ENCODE peak calls at places on chromosomes 11 and 22, in nine cellular contexts. One of them, this sample, is unnamed. For H3K27me3, the result is how much of the 10 kb centered on the place peaks cover.

GRCh38 chr22:26016916-26017315 is 152.3 kb upstream of the SEZ6L start:
- DNase-seq in brain microvascular endothelial cell: no peak
- DNase-seq in dorsolateral prefrontal cortex: no peak
- DNase-seq in H7: no peak
- DNase-seq in gastrocnemius medialis: no peak
- DNase-seq in heart right ventricle: no peak
- DNase-seq in colonic mucosa: no peak
- DNase-seq in CD4-positive, CD25-positive, alpha-beta regulatory T cell: no peak
- DNase-seq in HCT116: no peak
- DNase-seq in this sample: no peak

GRCh38 chr11:115724709-115725108 is 220.5 kb upstream of the CADM1 start:
- DNase-seq in CD4-positive, CD25-positive, alpha-beta regulatory T cell: no peak
- DNase-seq in colonic mucosa: no peak
- DNase-seq in gastrocnemius medialis: no peak
- DNase-seq in HCT116: no peak
- DNase-seq in brain microvascular endothelial cell: no peak
- DNase-seq in dorsolateral prefrontal cortex: no peak
- DNase-seq in H7: no peak
- DNase-seq in heart right ventricle: no peak
- DNase-seq in this sample: no peak

GRCh38 chr22:31122532-31123291 is at the start of gene INPP5J:
- DNase-seq in H7: peak
- DNase-seq in HCT116: peak
- DNase-seq in dorsolateral prefrontal cortex: no peak
- DNase-seq in brain microvascular endothelial cell: peak
- DNase-seq in CD4-positive, CD25-positive, alpha-beta regulatory T cell: no peak
- DNase-seq in colonic mucosa: peak
- DNase-seq in heart right ventricle: peak
- DNase-seq in gastrocnemius medialis: no peak
- DNase-seq in this sample: peak

GRCh38 chr11:105296806-105297205 is 157.2 kb upstream of the CARD18 start:
- DNase-seq in heart right ventricle: no peak
- DNase-seq in HCT116: no peak
- DNase-seq in CD4-positive, CD25-positive, alpha-beta regulatory T cell: no peak
- DNase-seq in gastrocnemius medialis: no peak
- DNase-seq in colonic mucosa: no peak
- DNase-seq in brain microvascular endothelial cell: no peak
- DNase-seq in dorsolateral prefrontal cortex: no peak
- DNase-seq in H7: no peak
- DNase-seq in this sample: no peak

GRCh38 chr11:60367009-60367408 is 11.3 kb upstream of the MS4A7 start:
- DNase-seq in gastrocnemius medialis: no peak
- DNase-seq in brain microvascular endothelial cell: no peak
- DNase-seq in colonic mucosa: no peak
- DNase-seq in HCT116: no peak
- DNase-seq in dorsolateral prefrontal cortex: no peak
- DNase-seq in heart right ventricle: no peak
- DNase-seq in CD4-positive, CD25-positive, alpha-beta regulatory T cell: no peak
- DNase-seq in H7: peak
- DNase-seq in this sample: no peak

GRCh38 chr22:32120603-32121002 is 38.5 kb downstream of the C22orf42 start:
- DNase-seq in gastrocnemius medialis: no peak
- DNase-seq in dorsolateral prefrontal cortex: no peak
- DNase-seq in CD4-positive, CD25-positive, alpha-beta regulatory T cell: no peak
- DNase-seq in H7: no peak
- DNase-seq in HCT116: no peak
- DNase-seq in brain microvascular endothelial cell: no peak
- DNase-seq in heart right ventricle: no peak
- DNase-seq in colonic mucosa: no peak
- DNase-seq in this sample: no peak

GRCh38 chr11:13924801-13925327 is 37.7 kb upstream of the SPON1 start:
- DNase-seq in colonic mucosa: no peak
- DNase-seq in H7: no peak
- DNase-seq in gastrocnemius medialis: no peak
- DNase-seq in heart right ventricle: no peak
- DNase-seq in HCT116: no peak
- DNase-seq in CD4-positive, CD25-positive, alpha-beta regulatory T cell: no peak
- DNase-seq in dorsolateral prefrontal cortex: no peak
- DNase-seq in brain microvascular endothelial cell: no peak
- DNase-seq in this sample: no peak

GRCh38 chr11:3962406-3962840 is 107.0 kb downstream of the STIM1 start:
- DNase-seq in brain microvascular endothelial cell: peak
- DNase-seq in heart right ventricle: no peak
- DNase-seq in dorsolateral prefrontal cortex: no peak
- DNase-seq in HCT116: no peak
- DNase-seq in gastrocnemius medialis: no peak
- DNase-seq in CD4-positive, CD25-positive, alpha-beta regulatory T cell: no peak
- DNase-seq in colonic mucosa: no peak
- DNase-seq in H7: no peak
- DNase-seq in this sample: no peak

GRCh38 chr11:37264060-37264459 is 666.0 kb upstream of the RAG2 start:
- DNase-seq in CD4-positive, CD25-positive, alpha-beta regulatory T cell: no peak
- DNase-seq in heart right ventricle: no peak
- DNase-seq in colonic mucosa: no peak
- DNase-seq in HCT116: no peak
- DNase-seq in H7: no peak
- DNase-seq in brain microvascular endothelial cell: no peak
- DNase-seq in gastrocnemius medialis: no peak
- DNase-seq in dorsolateral prefrontal cortex: no peak
- DNase-seq in this sample: no peak

GRCh38 chr11:118201966-118202365 is 22.8 kb downstream of the JAML start:
- DNase-seq in brain microvascular endothelial cell: no peak
- DNase-seq in colonic mucosa: no peak
- DNase-seq in dorsolateral prefrontal cortex: no peak
- DNase-seq in gastrocnemius medialis: no peak
- DNase-seq in CD4-positive, CD25-positive, alpha-beta regulatory T cell: no peak
- DNase-seq in heart right ventricle: no peak
- DNase-seq in H7: no peak
- DNase-seq in HCT116: no peak
- DNase-seq in this sample: no peak

GRCh38 chr22:20566420-20567260 is 59.2 kb downstream of the MED15 start:
- DNase-seq in heart right ventricle: no peak
- DNase-seq in HCT116: no peak
- DNase-seq in dorsolateral prefrontal cortex: no peak
- DNase-seq in CD4-positive, CD25-positive, alpha-beta regulatory T cell: peak
- DNase-seq in H7: no peak
- DNase-seq in brain microvascular endothelial cell: no peak
- DNase-seq in colonic mucosa: no peak
- DNase-seq in gastrocnemius medialis: no peak
- DNase-seq in this sample: peak

GRCh38 chr11:32792111-32792947 is 2.1 kb downstream of the CCDC73 start:
- DNase-seq in CD4-positive, CD25-positive, alpha-beta regulatory T cell: peak
- DNase-seq in dorsolateral prefrontal cortex: no peak
- DNase-seq in colonic mucosa: no peak
- DNase-seq in gastrocnemius medialis: no peak
- DNase-seq in H7: peak
- DNase-seq in HCT116: peak
- DNase-seq in heart right ventricle: no peak
- DNase-seq in brain microvascular endothelial cell: no peak
- DNase-seq in this sample: no peak

GRCh38 chr11:102599642-102600261 is 25.4 kb downstream of the MMP20 start:
- DNase-seq in CD4-positive, CD25-positive, alpha-beta regulatory T cell: no peak
- DNase-seq in gastrocnemius medialis: no peak
- DNase-seq in dorsolateral prefrontal cortex: no peak
- DNase-seq in H7: no peak
- DNase-seq in HCT116: peak
- DNase-seq in brain microvascular endothelial cell: peak
- DNase-seq in heart right ventricle: no peak
- DNase-seq in colonic mucosa: no peak
- DNase-seq in this sample: no peak

GRCh38 chr11:130212431-130212961 is 52.9 kb downstream of the ST14 start:
- DNase-seq in CD4-positive, CD25-positive, alpha-beta regulatory T cell: no peak
- DNase-seq in brain microvascular endothelial cell: no peak
- DNase-seq in gastrocnemius medialis: no peak
- DNase-seq in dorsolateral prefrontal cortex: peak
- DNase-seq in colonic mucosa: peak
- DNase-seq in heart right ventricle: no peak
- DNase-seq in H7: peak
- DNase-seq in HCT116: no peak
- DNase-seq in this sample: no peak

GRCh38 chr22:46432164-46433068 is 96.9 kb downstream of the TRMU start:
- DNase-seq in heart right ventricle: no peak
- DNase-seq in colonic mucosa: peak
- DNase-seq in H7: no peak
- DNase-seq in dorsolateral prefrontal cortex: no peak
- DNase-seq in brain microvascular endothelial cell: no peak
- DNase-seq in CD4-positive, CD25-positive, alpha-beta regulatory T cell: peak
- DNase-seq in gastrocnemius medialis: no peak
- DNase-seq in HCT116: no peak
- DNase-seq in this sample: no peak
- H3K4me3 ChIP-seq in heart right ventricle: no peak
- H3K4me3 ChIP-seq in colonic mucosa: peak
- H3K4me3 ChIP-seq in H7: no peak
- H3K4me3 ChIP-seq in dorsolateral prefrontal cortex: peak
- H3K4me3 ChIP-seq in brain microvascular endothelial cell: no peak
- H3K4me3 ChIP-seq in CD4-positive, CD25-positive, alpha-beta regulatory T cell: peak
- H3K4me3 ChIP-seq in gastrocnemius medialis: peak
- H3K4me3 ChIP-seq in HCT116: no peak
- H3K4me3 ChIP-seq in this sample: no peak

DNA sequence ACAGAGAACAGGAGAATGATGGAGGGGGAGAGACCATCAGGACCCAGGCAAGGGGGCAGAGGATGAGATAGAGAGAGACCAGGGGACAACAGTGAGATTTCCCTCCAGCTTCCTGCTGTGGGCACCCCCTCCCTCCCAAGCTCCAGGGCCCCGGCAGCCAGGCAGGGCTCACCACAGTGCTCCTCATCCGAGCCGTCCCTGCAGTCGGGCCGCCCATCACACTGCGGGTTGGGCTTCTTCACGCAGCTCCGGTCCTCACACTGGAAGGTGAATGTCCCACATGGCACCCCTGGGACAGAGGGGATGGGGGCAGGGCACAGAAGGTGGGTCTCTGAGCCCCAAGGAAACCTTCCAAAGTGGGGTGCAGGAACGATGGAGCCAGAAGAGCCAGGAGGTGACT is 19.2 kb downstream of the KCTD17 start:
- DNase-seq in colonic mucosa: no peak
- DNase-seq in dorsolateral prefrontal cortex: no peak
- DNase-seq in gastrocnemius medialis: no peak
- DNase-seq in brain microvascular endothelial cell: no peak
- DNase-seq in CD4-positive, CD25-positive, alpha-beta regulatory T cell: no peak
- DNase-seq in heart right ventricle: no peak
- DNase-seq in HCT116: no peak
- DNase-seq in H7: no peak
- DNase-seq in this sample: no peak
- H3K27me3 ChIP-seq in colonic mucosa: under half
- H3K27me3 ChIP-seq in dorsolateral prefrontal cortex: under half
- H3K27me3 ChIP-seq in gastrocnemius medialis: under half
- H3K27me3 ChIP-seq in brain microvascular endothelial cell: under half
- H3K27me3 ChIP-seq in CD4-positive, CD25-positive, alpha-beta regulatory T cell: under half
- H3K27me3 ChIP-seq in heart right ventricle: half or more
- H3K27me3 ChIP-seq in HCT116: under half
- H3K27me3 ChIP-seq in H7: under half
- H3K27me3 ChIP-seq in this sample: under half

DNA sequence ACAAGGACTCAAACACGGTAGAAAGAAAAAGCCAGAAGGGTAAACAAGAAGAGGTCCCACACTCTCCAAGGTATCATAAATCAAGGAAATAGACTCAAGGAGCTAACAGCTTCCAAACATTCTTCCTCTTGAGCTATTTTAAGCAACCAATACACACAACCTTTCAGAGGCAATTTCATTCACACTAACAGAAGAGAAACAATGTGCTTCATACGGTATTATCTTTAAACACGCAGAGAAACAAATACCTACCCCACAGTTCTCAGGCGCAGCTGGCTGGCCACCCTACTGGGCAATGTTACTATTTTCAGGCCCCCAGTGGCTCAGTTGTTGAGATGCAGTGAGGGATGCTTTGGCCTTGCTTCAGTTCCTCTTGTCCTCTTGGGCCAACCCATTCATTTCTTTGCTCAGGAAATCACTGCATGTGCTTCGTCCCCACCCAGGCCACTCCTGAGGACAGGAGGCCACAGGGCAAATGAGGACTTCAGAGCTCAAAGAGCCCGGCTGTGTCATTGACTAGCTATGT is 15.7 kb downstream of the ABTB2 start:
- DNase-seq in H7: peak
- DNase-seq in CD4-positive, CD25-positive, alpha-beta regulatory T cell: no peak
- DNase-seq in colonic mucosa: peak
- DNase-seq in gastrocnemius medialis: peak
- DNase-seq in HCT116: no peak
- DNase-seq in heart right ventricle: no peak
- DNase-seq in brain microvascular endothelial cell: no peak
- DNase-seq in dorsolateral prefrontal cortex: no peak
- DNase-seq in this sample: no peak
- H3K4me3 ChIP-seq in H7: no peak
- H3K4me3 ChIP-seq in CD4-positive, CD25-positive, alpha-beta regulatory T cell: no peak
- H3K4me3 ChIP-seq in colonic mucosa: no peak
- H3K4me3 ChIP-seq in gastrocnemius medialis: no peak
- H3K4me3 ChIP-seq in HCT116: no peak
- H3K4me3 ChIP-seq in heart right ventricle: no peak
- H3K4me3 ChIP-seq in brain microvascular endothelial cell: no peak
- H3K4me3 ChIP-seq in dorsolateral prefrontal cortex: no peak
- H3K4me3 ChIP-seq in this sample: no peak

GRCh38 chr11:10295056-10295901 is 1.3 kb upstream of the SBF2 start:
- DNase-seq in brain microvascular endothelial cell: no peak
- DNase-seq in HCT116: no peak
- DNase-seq in CD4-positive, CD25-positive, alpha-beta regulatory T cell: no peak
- DNase-seq in H7: peak
- DNase-seq in gastrocnemius medialis: no peak
- DNase-seq in heart right ventricle: no peak
- DNase-seq in colonic mucosa: peak
- DNase-seq in dorsolateral prefrontal cortex: no peak
- DNase-seq in this sample: no peak

GRCh38 chr11:10294289-10294953 is 402 bp upstream of the SBF2 start:
- DNase-seq in dorsolateral prefrontal cortex: no peak
- DNase-seq in HCT116: no peak
- DNase-seq in brain microvascular endothelial cell: peak
- DNase-seq in heart right ventricle: peak
- DNase-seq in H7: peak
- DNase-seq in gastrocnemius medialis: peak
- DNase-seq in CD4-positive, CD25-positive, alpha-beta regulatory T cell: no peak
- DNase-seq in colonic mucosa: peak
- DNase-seq in this sample: peak

GRCh38 chr11:10301656-10302293 is 3.1 kb upstream of the ADM start:
- DNase-seq in H7: no peak
- DNase-seq in dorsolateral prefrontal cortex: no peak
- DNase-seq in brain microvascular endothelial cell: peak
- DNase-seq in HCT116: no peak
- DNase-seq in gastrocnemius medialis: no peak
- DNase-seq in colonic mucosa: no peak
- DNase-seq in heart right ventricle: no peak
- DNase-seq in CD4-positive, CD25-positive, alpha-beta regulatory T cell: no peak
- DNase-seq in this sample: no peak

GRCh38 chr11:10302294-10302743 is 2.6 kb upstream of the ADM start:
- DNase-seq in dorsolateral prefrontal cortex: no peak
- DNase-seq in HCT116: no peak
- DNase-seq in gastrocnemius medialis: no peak
- DNase-seq in heart right ventricle: no peak
- DNase-seq in H7: peak
- DNase-seq in colonic mucosa: no peak
- DNase-seq in CD4-positive, CD25-positive, alpha-beta regulatory T cell: no peak
- DNase-seq in brain microvascular endothelial cell: no peak
- DNase-seq in this sample: peak

DNA sequence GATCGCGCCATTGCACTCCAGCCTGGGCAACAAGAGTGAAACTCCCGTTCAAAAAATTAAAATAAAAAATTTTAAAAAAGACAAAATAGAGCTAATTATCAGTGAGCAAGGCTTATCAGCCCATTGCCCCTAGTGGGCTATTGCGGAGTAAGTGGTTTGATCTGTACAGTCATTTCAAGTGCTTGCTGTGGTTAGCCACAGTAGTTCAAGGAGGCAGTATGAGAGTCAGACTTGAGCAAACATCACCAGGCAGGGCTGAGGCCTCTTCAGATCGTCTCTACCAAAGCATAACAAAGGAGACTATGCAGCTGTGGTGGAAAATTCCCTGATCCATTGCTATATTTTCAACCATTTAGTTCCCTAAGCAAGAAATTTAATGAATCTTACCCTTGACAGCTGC is 4.3 kb upstream of the SBF2 start:
- DNase-seq in dorsolateral prefrontal cortex: no peak
- DNase-seq in H7: peak
- DNase-seq in HCT116: no peak
- DNase-seq in heart right ventricle: no peak
- DNase-seq in colonic mucosa: no peak
- DNase-seq in gastrocnemius medialis: no peak
- DNase-seq in brain microvascular endothelial cell: peak
- DNase-seq in CD4-positive, CD25-positive, alpha-beta regulatory T cell: peak
- DNase-seq in this sample: no peak
- H3K27me3 ChIP-seq in dorsolateral prefrontal cortex: under half
- H3K27me3 ChIP-seq in H7: under half
- H3K27me3 ChIP-seq in HCT116: under half
- H3K27me3 ChIP-seq in heart right ventricle: under half
- H3K27me3 ChIP-seq in colonic mucosa: under half
- H3K27me3 ChIP-seq in gastrocnemius medialis: under half
- H3K27me3 ChIP-seq in brain microvascular endothelial cell: under half
- H3K27me3 ChIP-seq in CD4-positive, CD25-positive, alpha-beta regulatory T cell: under half
- H3K27me3 ChIP-seq in this sample: under half